ENCODE peak calls at places on chromosome 20, in four cellular contexts. Y is K562, P is IMR-90, A is GM12878. C is an unnamed sample.

GRCh38 chr20:25539742-25540201 is 45.6 kb downstream of the NINL start:
- DNase-seq in A (no peak), P (peak), Y (no peak), C (no peak)

GRCh38 chr20:35742741-35743523 is 872 bp upstream of the RBM39 start:
- DNase-seq in A (peak), Y (peak), P (no peak), C (no peak)

GRCh38 chr20:35499271-35499670 is 30.2 kb downstream of the C20orf173 start:
- DNase-seq in P (no peak), Y (no peak), A (no peak), C (no peak)

GRCh38 chr20:48690888-48691287 is 136.9 kb downstream of the PREX1 start:
- DNase-seq in P (peak), Y (peak), A (no peak), C (no peak)

GRCh38 chr20:19313342-19314069 is 101.1 kb downstream of the SLC24A3 start:
- DNase-seq in A (no peak), P (no peak), Y (no peak), C (no peak)

GRCh38 chr20:14344746-14345145 is 7.3 kb upstream of the FLRT3 start:
- DNase-seq in Y (no peak), A (no peak), P (no peak), C (no peak)

GRCh38 chr20:6993016-6993415 is 225.5 kb downstream of the BMP2 start:
- DNase-seq in A (no peak), Y (no peak), P (no peak), C (no peak)

GRCh38 chr20:25084616-25085187 is 2.8 kb upstream of the VSX1 start:
- DNase-seq in Y (no peak), A (no peak), P (no peak), C (peak)

GRCh38 chr20:32569380-32570305 is 15.5 kb downstream of the NOL4L start:
- DNase-seq in P (no peak), A (no peak), Y (peak), C (no peak)

GRCh38 chr20:20407891-20408805 is 40.2 kb downstream of the INSM1 start:
- DNase-seq in P (peak), Y (no peak), A (no peak), C (no peak)

GRCh38 chr20:36344517-36345132 is 38.5 kb downstream of the DLGAP4 start:
- DNase-seq in A (no peak), P (peak), Y (peak), C (peak)

GRCh38 chr20:50197463-50197862 is 6.8 kb downstream of the CEBPB start:
- DNase-seq in P (no peak), A (no peak), Y (peak), C (no peak)

GRCh38 chr20:35886537-35886936 is 67.8 kb downstream of the SCAND1 start:
- DNase-seq in P (no peak), A (no peak), Y (no peak), C (no peak)

GRCh38 chr20:59001449-59002171 is 5.4 kb downstream of the CTSZ start:
- DNase-seq in Y (no peak), P (no peak), A (no peak), C (no peak)

GRCh38 chr20:31764641-31765305 is 25.7 kb downstream of the TPX2 start:
- DNase-seq in P (peak), Y (no peak), A (no peak), C (no peak)

GRCh38 chr20:49207071-49207470 is 12.1 kb upstream of the DDX27 start:
- DNase-seq in P (no peak), Y (peak), A (no peak), C (peak)

GRCh38 chr20:48702388-48703041 is 125.3 kb downstream of the PREX1 start:
- DNase-seq in P (no peak), Y (no peak), A (no peak), C (no peak)

GRCh38 chr20:25073544-25073943 is 8.4 kb downstream of the VSX1 start:
- DNase-seq in A (no peak), P (no peak), Y (no peak), C (peak)

GRCh38 chr20:25706793-25707192 is 10.1 kb upstream of the ZNF337 start:
- DNase-seq in A (no peak), Y (no peak), P (no peak), C (no peak)

GRCh38 chr20:5674176-5674660 is 76.0 kb upstream of the SHLD1 start:
- DNase-seq in P (peak), Y (peak), A (peak), C (no peak)

GRCh38 chr20:9270831-9271230 is 201.9 kb downstream of the PLCB4 start:
- DNase-seq in Y (no peak), A (no peak), P (peak), C (no peak)

GRCh38 chr20:872855-873520 is 39.5 kb downstream of the FAM110A start:
- DNase-seq in A (no peak), P (no peak), Y (no peak), C (peak)

GRCh38 chr20:49846206-49846807 is 33.7 kb downstream of the SLC9A8 start:
- DNase-seq in Y (peak), P (peak), A (no peak), C (no peak)

GRCh38 chr20:41307021-41307420 is 10.5 kb downstream of the ZHX3 start:
- DNase-seq in Y (no peak), P (no peak), A (no peak), C (no peak)

GRCh38 chr20:35476288-35476687 is 20.9 kb downstream of the CEP250 start:
- DNase-seq in A (no peak), P (no peak), Y (no peak), C (no peak)

GRCh38 chr20:7171911-7172310 is 404.4 kb downstream of the BMP2 start:
- DNase-seq in Y (no peak), P (no peak), A (no peak), C (no peak)

GRCh38 chr20:51360451-51361230 is 181.9 kb downstream of the NFATC2 start:
- DNase-seq in Y (no peak), A (no peak), P (peak), C (no peak)

GRCh38 chr20:1390552-1391403 is 2.1 kb downstream of the FKBP1A start:
- DNase-seq in A (no peak), P (no peak), Y (no peak), C (no peak)

GRCh38 chr20:47141350-47141921 is 215.1 kb downstream of the ZMYND8 start:
- DNase-seq in A (no peak), P (no peak), Y (no peak), C (no peak)

GRCh38 chr20:4987130-4987529 is 14.2 kb downstream of the SLC23A2 start:
- DNase-seq in Y (no peak), P (no peak), A (no peak), C (no peak)

GRCh38 chr20:58162976-58163375 is 65.5 kb downstream of the ANKRD60 start:
- DNase-seq in A (no peak), Y (no peak), P (no peak), C (no peak)

GRCh38 chr20:9103955-9104354 is 35.1 kb downstream of the PLCB4 start:
- DNase-seq in P (no peak), A (no peak), Y (no peak), C (no peak)

GRCh38 chr20:52590100-52590499 is 382.1 kb upstream of the TSHZ2 start:
- DNase-seq in Y (no peak), P (no peak), A (no peak), C (no peak)

GRCh38 chr20:2602746-2603145 is 49.7 kb upstream of the NOP56 start:
- DNase-seq in Y (no peak), A (no peak), P (no peak), C (no peak)

GRCh38 chr20:2606507-2607006 is 45.9 kb upstream of the NOP56 start:
- DNase-seq in A (no peak), P (no peak), Y (no peak), C (no peak)

GRCh38 chr20:2603816-2604505 is 48.5 kb upstream of the NOP56 start:
- DNase-seq in A (no peak), P (no peak), Y (no peak), C (no peak)

GRCh38 chr20:2602046-2602735 is 50.2 kb upstream of the NOP56 start:
- DNase-seq in A (no peak), Y (no peak), P (no peak), C (no peak)

GRCh38 chr20:2604506-2604835 is 48.0 kb upstream of the NOP56 start:
- DNase-seq in A (no peak), P (no peak), Y (no peak), C (no peak)
- TF ChIP-seq CHD1 in A (no peak), P (no peak), Y (no peak), C (no peak)

GRCh38 chr20:38762174-38762573 is 13.9 kb downstream of the ACTR5 start:
- DNase-seq in A (no peak), P (no peak), Y (no peak), C (no peak)

GRCh38 chr20:38769376-38770295 is 21.4 kb downstream of the ACTR5 start:
- DNase-seq in A (no peak), P (no peak), Y (no peak), C (no peak)

GRCh38 chr20:38764563-38765355 is 16.5 kb downstream of the ACTR5 start:
- DNase-seq in A (no peak), Y (peak), P (peak), C (no peak)

GRCh38 chr20:38763616-38764015 is 15.4 kb downstream of the ACTR5 start:
- DNase-seq in A (no peak), P (no peak), Y (no peak), C (no peak)

GRCh38 chr20:38766071-38766470 is 17.8 kb downstream of the ACTR5 start:
- DNase-seq in Y (no peak), A (no peak), P (no peak), C (no peak)
- TF ChIP-seq CHD1 in Y (no peak), A (no peak), P (no peak), C (no peak)

DNA sequence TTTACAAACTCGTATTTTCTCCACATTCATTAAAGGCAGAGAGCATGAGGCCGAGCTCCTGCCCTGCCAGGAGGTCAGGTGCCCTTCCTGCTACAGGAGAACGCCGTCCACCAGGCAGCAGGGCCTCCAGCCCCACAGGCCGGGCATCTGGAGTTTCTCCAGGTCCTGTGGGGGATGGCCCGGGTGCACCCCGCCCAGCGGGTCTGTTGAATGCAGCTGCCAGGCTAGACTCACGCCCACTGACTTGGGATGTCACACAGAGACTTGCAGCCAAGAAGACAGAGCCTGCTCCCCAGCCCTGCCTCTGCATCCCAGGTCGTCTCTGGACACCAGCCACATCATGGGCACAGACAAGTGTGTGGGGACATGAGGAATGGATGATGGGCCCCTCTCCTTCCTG is 376.4 kb downstream of the CDH4 start:
- DNase-seq in A (no peak), Y (no peak), P (no peak), C (no peak)
- TF ChIP-seq CHD1 in A (no peak), Y (no peak), P (no peak), C (no peak)

GRCh38 chr20:63439866-63440265 is 32.6 kb downstream of the KCNQ2 start:
- DNase-seq in P (no peak), Y (no peak), A (no peak), C (no peak)

GRCh38 chr20:63441136-63441776 is 31.2 kb downstream of the KCNQ2 start:
- DNase-seq in A (peak), Y (no peak), P (no peak), C (no peak)

GRCh38 chr20:63440366-63440955 is 32.0 kb downstream of the KCNQ2 start:
- DNase-seq in A (no peak), P (no peak), Y (no peak), C (no peak)

GRCh38 chr20:63443606-63444395 is 28.7 kb downstream of the KCNQ2 start:
- DNase-seq in Y (no peak), A (no peak), P (no peak), C (no peak)

DNA sequence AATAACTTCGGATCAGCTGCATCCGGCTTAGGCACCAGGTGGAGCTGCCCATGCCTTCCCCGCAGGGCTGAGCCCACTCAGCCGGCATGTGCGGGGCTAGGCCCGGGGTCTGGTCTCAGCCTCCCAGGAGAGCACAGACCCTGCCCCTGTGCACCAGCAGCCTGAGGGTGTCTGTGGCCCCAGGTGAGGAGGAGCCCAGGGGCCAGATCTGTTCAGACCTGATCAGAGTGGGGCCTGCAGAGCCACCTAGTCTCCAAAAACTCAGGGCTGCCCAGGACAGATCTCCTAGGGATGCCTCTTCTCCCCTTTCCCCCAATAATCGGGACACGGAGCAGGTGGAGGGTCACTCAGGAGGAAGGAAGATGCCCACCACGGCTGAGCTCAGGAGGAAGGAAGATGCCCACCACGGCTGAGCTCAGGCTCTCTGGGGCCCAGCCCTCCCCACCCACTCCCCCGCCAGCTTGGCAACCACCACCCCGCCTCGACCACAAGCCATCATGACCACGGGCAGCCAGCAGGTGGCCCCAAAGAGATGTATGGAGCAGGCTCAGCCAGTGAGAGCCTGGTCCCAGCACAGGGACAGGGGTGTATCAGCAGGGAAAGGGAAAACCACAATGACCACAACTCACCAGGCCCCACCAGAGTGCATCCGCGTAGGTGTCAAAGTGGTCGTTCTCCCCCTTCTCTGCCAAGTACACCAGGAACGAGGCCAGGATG is 30.5 kb downstream of the KCNQ2 start:
- DNase-seq in P (peak), Y (no peak), A (peak), C (no peak)
- TF ChIP-seq CHD1 in P (no peak), Y (no peak), A (no peak), C (no peak)

DNA sequence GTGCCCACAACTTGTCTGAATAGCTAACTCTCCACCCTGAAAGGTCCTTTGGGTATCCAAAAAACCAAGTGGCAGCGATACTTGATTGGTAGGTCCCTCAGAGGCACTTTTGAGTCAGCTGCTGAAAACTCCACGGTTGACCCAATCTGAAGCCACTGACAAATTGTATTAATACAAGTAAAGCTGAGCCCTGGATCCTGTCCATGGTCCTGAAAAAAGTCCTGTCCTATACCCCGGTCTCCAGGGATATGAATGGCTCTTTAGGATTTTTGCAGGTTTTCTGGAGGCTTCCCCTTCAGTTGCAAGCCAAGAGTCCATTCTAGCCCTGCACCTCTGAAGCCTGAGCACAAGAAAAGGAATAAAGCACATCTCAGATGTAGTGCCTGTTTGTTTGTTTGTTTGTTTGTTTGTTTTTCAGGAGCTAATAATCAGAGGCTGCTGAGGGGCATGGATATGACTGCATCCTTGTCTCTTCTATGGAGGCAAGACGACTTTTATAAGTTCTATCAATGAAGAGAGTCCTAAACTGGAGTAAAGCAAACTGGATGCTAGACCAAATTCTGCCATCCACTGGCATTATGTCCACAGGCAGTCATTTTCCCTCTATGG is 1.7 kb upstream of the SLC12A5 start:
- DNase-seq in Y (peak), A (no peak), P (peak), C (no peak)
- TF ChIP-seq CHD1 in Y (no peak), A (no peak), P (no peak), C (no peak)

DNA sequence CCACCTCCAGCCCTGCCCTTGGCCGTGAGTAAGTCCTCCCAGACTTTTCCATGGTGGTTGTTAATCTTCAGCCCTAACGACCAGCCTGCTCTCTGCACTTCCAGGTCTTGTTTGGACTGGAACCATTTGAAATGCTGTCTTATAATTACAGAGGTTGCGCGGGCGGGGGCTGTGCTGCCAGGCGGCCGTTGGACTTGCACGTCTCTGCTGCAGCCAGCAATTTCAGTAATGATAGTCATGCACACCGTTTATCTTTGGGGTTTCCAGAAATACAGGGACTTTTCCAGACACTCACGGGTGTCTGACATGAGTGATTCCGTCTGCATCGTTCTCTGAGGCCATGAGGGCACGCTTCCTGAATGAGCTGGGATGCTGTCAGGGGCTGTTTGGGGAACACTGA is 118.2 kb downstream of the BMP7 start:
- DNase-seq in P (no peak), A (no peak), Y (no peak), C (no peak)
- TF ChIP-seq CHD1 in P (no peak), A (no peak), Y (no peak), C (no peak)

GRCh38 chr20:54554006-54554405 is 78.6 kb downstream of the DOK5 start:
- DNase-seq in Y (no peak), A (no peak), P (no peak), C (no peak)

GRCh38 chr20:54555150-54555549 is 79.8 kb downstream of the DOK5 start:
- DNase-seq in Y (no peak), A (no peak), P (no peak), C (no peak)

GRCh38 chr20:54559890-54560289 is 84.5 kb downstream of the DOK5 start:
- DNase-seq in P (no peak), Y (no peak), A (no peak), C (no peak)

GRCh38 chr20:54557836-54558590 is 82.6 kb downstream of the DOK5 start:
- DNase-seq in A (no peak), Y (no peak), P (peak), C (no peak)

DNA sequence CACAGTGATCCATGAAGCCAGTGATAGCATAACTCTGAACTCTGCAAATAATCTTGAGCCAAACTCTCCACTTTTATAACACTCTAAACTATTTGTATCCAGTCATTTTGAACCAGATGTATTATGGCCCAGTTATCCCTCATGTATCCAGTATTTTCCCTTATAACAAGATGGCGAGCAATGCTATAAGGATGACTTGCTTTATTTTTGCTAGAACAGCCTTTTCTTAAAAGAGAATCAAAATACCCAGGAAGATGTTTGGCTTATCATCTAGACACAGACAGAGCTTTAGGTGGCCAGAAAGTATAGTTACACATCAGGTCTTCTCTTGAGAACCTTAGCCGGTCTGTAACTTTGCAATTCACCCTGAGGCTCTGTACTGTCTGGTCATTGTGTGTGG is 81.0 kb downstream of the DOK5 start:
- DNase-seq in P (no peak), Y (no peak), A (no peak), C (no peak)
- TF ChIP-seq CHD1 in P (no peak), Y (no peak), A (no peak), C (no peak)

C was measured in H1.